ENCODE peak calls at places on chromosome 22, in five cellular contexts. T is T47D, N is foreskin fibroblast, L is NCI-H774, O is ecto neural progenitor cell. A is an unnamed sample.

GRCh38 chr22:47386812-47387510 is 624.5 kb downstream of the TBC1D22A start:
- DNase-seq in O (no peak), N (no peak), T (no peak), L (no peak), A (no peak)

GRCh38 chr22:17201285-17201945 is 17.8 kb downstream of the ADA2 start:
- DNase-seq in L (no peak), N (peak; percentile 42), O (no peak), T (no peak), A (no peak)

GRCh38 chr22:35835267-35835997 is 117.8 kb downstream of the APOL5 start:
- DNase-seq in O (no peak), L (no peak), N (peak; percentile 72), T (no peak), A (no peak)

GRCh38 chr22:35462558-35463230 is 62.8 kb downstream of the MCM5 start:
- DNase-seq in O (no peak), T (no peak), N (no peak), L (no peak), A (no peak)

GRCh38 chr22:41352058-41352457 is 29.7 kb upstream of the TEF start:
- DNase-seq in O (no peak), L (no peak), N (peak; percentile 87), T (no peak), A (no peak)

GRCh38 chr22:50606561-50607365 is 6.2 kb downstream of the MAPK8IP2 start:
- DNase-seq in T (no peak), O (no peak), L (no peak), N (no peak), A (no peak)

GRCh38 chr22:38657248-38657909 is 941 bp downstream of the CBY1 start:
- DNase-seq in O (peak; percentile 51), N (peak; percentile 42), T (no peak), L (no peak), A (peak; percentile 45)

GRCh38 chr22:23841292-23841691 is 2.5 kb upstream of the DERL3 start:
- DNase-seq in T (no peak), O (no peak), N (no peak), L (no peak), A (no peak)

GRCh38 chr22:49872347-49872746 is 18.7 kb downstream of the ZBED4 start:
- DNase-seq in O (no peak), L (no peak), N (no peak), T (no peak), A (no peak)

GRCh38 chr22:23856721-23857605 is 712 bp upstream of the SLC2A11 start:
- DNase-seq in T (no peak), N (peak; percentile 70), O (peak; percentile 83), L (peak; percentile 59), A (peak; percentile 71)

GRCh38 chr22:18068381-18068988 is 9.3 kb upstream of the PEX26 start:
- DNase-seq in O (no peak), T (no peak), L (no peak), N (peak; percentile 49), A (no peak)

GRCh38 chr22:35104491-35104890 is 38.5 kb downstream of the ISX start:
- DNase-seq in O (no peak), N (no peak), T (no peak), L (no peak), A (no peak)

GRCh38 chr22:32531955-32532818 is 57.6 kb downstream of the FBXO7 start:
- DNase-seq in N (peak; percentile 98), O (peak; percentile 63), L (no peak), T (no peak), A (peak; percentile 91)

GRCh38 chr22:37353839-37354238 is 71.5 kb downstream of the CYTH4 start:
- DNase-seq in L (no peak), N (no peak), O (no peak), T (no peak), A (no peak)

GRCh38 chr22:19867617-19868016 is 12.9 kb upstream of the GNB1L start:
- DNase-seq in O (no peak), T (no peak), L (no peak), N (no peak), A (no peak)

GRCh38 chr22:50118557-50119168 is 28.9 kb downstream of the MOV10L1 start:
- DNase-seq in N (peak; percentile 85), T (no peak), L (no peak), O (no peak), A (no peak)

GRCh38 chr22:23233746-23234408 is 53.6 kb downstream of the BCR start:
- DNase-seq in O (no peak), T (no peak), N (peak; percentile 84), L (no peak), A (no peak)

GRCh38 chr22:39241632-39242388 is 3.0 kb downstream of the PDGFB start:
- DNase-seq in O (no peak), N (no peak), L (no peak), T (no peak), A (no peak)